ENCODE peak calls at places on chromosome 19, in five cellular contexts. Q is GM23248, T is hepatocyte, U is PC-9, X is HepG2. D is an unnamed sample.

GRCh38 chr19:7844405-7844804 is 14.4 kb downstream of the EVI5L start:
- DNase-seq in Q (no peak), T (no peak), U (no peak), X (no peak), D (no peak)

GRCh38 chr19:16889429-16889882 is 657 bp downstream of the F2RL3 start:
- DNase-seq in Q (no peak), T (no peak), U (no peak), X (no peak), D (no peak)

GRCh38 chr19:2477141-2477710 is 1.3 kb downstream of the GADD45B start:
- DNase-seq in Q (peak), T (peak), U (peak), X (no peak), D (no peak)

GRCh38 chr19:45405435-45406164 is 731 bp upstream of the PPP1R13L start:
- DNase-seq in Q (peak), T (peak), U (peak), X (peak), D (peak)

GRCh38 chr19:8481191-8481590 is 21.2 kb downstream of the PRAM1 start:
- DNase-seq in Q (no peak), T (no peak), U (no peak), X (no peak), D (no peak)

GRCh38 chr19:47253970-47254369 is 2.4 kb upstream of the CCDC9 start:
- DNase-seq in Q (no peak), T (no peak), U (no peak), X (no peak), D (no peak)

GRCh38 chr19:47699360-47699917 is 13.8 kb upstream of the EHD2 start:
- DNase-seq in Q (peak), T (peak), U (peak), X (peak), D (no peak)

GRCh38 chr19:40623403-40624239 is 22.5 kb downstream of the LTBP4 start:
- DNase-seq in Q (no peak), T (peak), U (no peak), X (peak), D (peak)

GRCh38 chr19:7965259-7965841 is 21.9 kb upstream of the TIMM44 start:
- DNase-seq in Q (no peak), T (no peak), U (no peak), X (no peak), D (no peak)

GRCh38 chr19:2294377-2295335 is 12.7 kb upstream of the PEAK3 start:
- DNase-seq in Q (peak), T (no peak), U (no peak), X (no peak), D (no peak)

GRCh38 chr19:58336216-58336615 is 9.4 kb downstream of the ZSCAN22 start:
- DNase-seq in Q (no peak), T (no peak), U (no peak), X (no peak), D (no peak)

GRCh38 chr19:8393192-8393870 is 3.2 kb downstream of the RAB11B start:
- DNase-seq in Q (no peak), T (no peak), U (no peak), X (no peak), D (no peak)

GRCh38 chr19:38554676-38555141 is 63.0 kb downstream of the MAP4K1 start:
- DNase-seq in Q (no peak), T (no peak), U (no peak), X (no peak), D (no peak)

GRCh38 chr19:44623080-44623479 is 9.7 kb downstream of the IGSF23 start:
- DNase-seq in Q (peak), T (peak), U (no peak), X (no peak), D (no peak)

GRCh38 chr19:2722541-2723344 is 1.6 kb upstream of the DIRAS1 start:
- DNase-seq in Q (peak), T (peak), U (peak), X (no peak), D (no peak)

GRCh38 chr19:54431255-54431838 is 16.1 kb downstream of the TTYH1 start:
- DNase-seq in Q (no peak), T (no peak), U (peak), X (no peak), D (peak)

GRCh38 chr19:16205205-16206045 is 7.7 kb downstream of the AP1M1 start:
- DNase-seq in Q (no peak), T (no peak), U (no peak), X (peak), D (no peak)

GRCh38 chr19:21891086-21891485 is 55.1 kb upstream of the ZNF43 start:
- DNase-seq in Q (no peak), T (no peak), U (no peak), X (no peak), D (no peak)

GRCh38 chr19:19997656-19998268 is 41.5 kb downstream of the ZNF682 start:
- DNase-seq in Q (peak), T (no peak), U (peak), X (no peak), D (no peak)

GRCh38 chr19:54209748-54210494 is 9.3 kb downstream of the RPS9 start:
- DNase-seq in Q (peak), T (peak), U (peak), X (peak), D (peak)

GRCh38 chr19:3743486-3743885 is 18.0 kb downstream of the APBA3 start:
- DNase-seq in Q (peak), T (no peak), U (no peak), X (no peak), D (no peak)

GRCh38 chr19:39987596-39987995 is 9.3 kb upstream of the ZNF546 start:
- DNase-seq in Q (no peak), T (no peak), U (no peak), X (no peak), D (no peak)

GRCh38 chr19:55086730-55087541 is 11.3 kb downstream of the EPS8L1 start:
- DNase-seq in Q (peak), T (peak), U (no peak), X (no peak), D (no peak)

GRCh38 chr19:11005521-11005920 is 44.7 kb downstream of the SMARCA4 start:
- DNase-seq in Q (no peak), T (no peak), U (no peak), X (no peak), D (no peak)

GRCh38 chr19:45955905-45956608 is 17.6 kb downstream of the NOVA2 start:
- DNase-seq in Q (no peak), T (no peak), U (peak), X (peak), D (peak)

GRCh38 chr19:685457-685931 is 9.3 kb downstream of the FSTL3 start:
- DNase-seq in Q (no peak), T (no peak), U (no peak), X (no peak), D (no peak)

GRCh38 chr19:2517881-2518601 is 42.1 kb downstream of the GADD45B start:
- DNase-seq in Q (no peak), T (peak), U (no peak), X (no peak), D (no peak)

GRCh38 chr19:48897181-48897580 is 1.4 kb downstream of the TULP2 start:
- DNase-seq in Q (no peak), T (no peak), U (no peak), X (no peak), D (no peak)

GRCh38 chr19:48896191-48896720 is 2.3 kb downstream of the TULP2 start:
- DNase-seq in Q (peak), T (peak), U (no peak), X (no peak), D (no peak)

GRCh38 chr19:48899781-48900476 is at the start of gene NUCB1:
- DNase-seq in Q (peak), T (peak), U (peak), X (peak), D (peak)

GRCh38 chr19:48890551-48890950 is 8.0 kb downstream of the TULP2 start:
- DNase-seq in Q (no peak), T (no peak), U (no peak), X (no peak), D (no peak)

GRCh38 chr19:48895226-48895625 is 3.3 kb downstream of the TULP2 start:
- DNase-seq in Q (no peak), T (no peak), U (no peak), X (no peak), D (no peak)
- TF ChIP-seq EZH2 in Q (no peak), T (no peak), U (no peak), X (no peak), D (no peak)

GRCh38 chr19:31354316-31354715 is 5.1 kb upstream of the TSHZ3 start:
- DNase-seq in Q (no peak), T (no peak), U (no peak), X (no peak), D (no peak)

GRCh38 chr19:31351212-31352193 is 2.3 kb upstream of the TSHZ3 start:
- DNase-seq in Q (peak), T (peak), U (no peak), X (no peak), D (no peak)

GRCh38 chr19:31352296-31352781 is 3.1 kb upstream of the TSHZ3 start:
- DNase-seq in Q (no peak), T (no peak), U (no peak), X (no peak), D (no peak)

GRCh38 chr19:31353826-31354225 is 4.6 kb upstream of the TSHZ3 start:
- DNase-seq in Q (no peak), T (no peak), U (no peak), X (no peak), D (no peak)

DNA sequence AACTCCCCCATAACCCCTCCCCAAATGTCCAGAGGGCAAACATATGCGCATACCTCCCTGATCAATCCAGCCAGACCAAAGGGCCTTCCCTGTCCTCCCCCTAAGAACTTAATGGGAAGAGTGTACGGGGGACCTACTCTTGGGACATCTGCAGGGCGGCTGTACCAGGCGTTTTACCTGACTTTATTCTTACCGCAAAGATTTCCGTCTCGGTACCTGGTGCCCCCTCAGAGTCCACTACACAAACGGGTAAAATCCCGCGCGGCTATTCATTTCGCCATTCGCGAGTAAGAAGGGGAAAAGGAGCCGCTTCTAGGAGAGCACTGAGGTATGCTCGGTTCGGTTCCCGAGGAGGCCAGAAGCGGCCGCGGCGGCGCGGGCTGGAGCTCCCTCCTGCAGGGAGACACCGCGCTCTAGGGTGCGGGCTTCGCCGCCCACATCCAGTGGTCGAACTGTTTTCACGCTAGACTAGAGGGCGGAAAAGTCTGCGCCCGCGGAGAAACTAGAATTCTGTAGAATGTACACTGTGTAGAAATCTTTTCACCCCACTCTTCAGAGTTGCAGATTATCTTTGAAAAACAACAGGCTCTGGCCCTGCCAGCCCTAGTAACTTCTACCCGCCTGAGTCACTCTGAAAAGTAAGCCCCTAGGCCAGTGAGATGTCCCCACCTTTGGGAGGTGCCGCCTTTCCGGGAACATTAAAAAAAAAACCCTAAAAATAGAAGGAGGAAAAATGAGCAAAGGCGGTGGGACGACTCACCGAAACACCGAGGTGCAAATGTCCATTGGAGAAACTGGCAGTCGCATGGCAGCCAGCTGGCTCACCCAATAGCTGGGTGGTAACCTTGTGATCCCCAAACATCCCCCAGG is 3.8 kb upstream of the TSHZ3 start:
- DNase-seq in Q (no peak), T (no peak), U (no peak), X (no peak), D (no peak)
- TF ChIP-seq EZH2 in Q (no peak), T (peak), U (no peak), X (no peak), D (no peak)

DNA sequence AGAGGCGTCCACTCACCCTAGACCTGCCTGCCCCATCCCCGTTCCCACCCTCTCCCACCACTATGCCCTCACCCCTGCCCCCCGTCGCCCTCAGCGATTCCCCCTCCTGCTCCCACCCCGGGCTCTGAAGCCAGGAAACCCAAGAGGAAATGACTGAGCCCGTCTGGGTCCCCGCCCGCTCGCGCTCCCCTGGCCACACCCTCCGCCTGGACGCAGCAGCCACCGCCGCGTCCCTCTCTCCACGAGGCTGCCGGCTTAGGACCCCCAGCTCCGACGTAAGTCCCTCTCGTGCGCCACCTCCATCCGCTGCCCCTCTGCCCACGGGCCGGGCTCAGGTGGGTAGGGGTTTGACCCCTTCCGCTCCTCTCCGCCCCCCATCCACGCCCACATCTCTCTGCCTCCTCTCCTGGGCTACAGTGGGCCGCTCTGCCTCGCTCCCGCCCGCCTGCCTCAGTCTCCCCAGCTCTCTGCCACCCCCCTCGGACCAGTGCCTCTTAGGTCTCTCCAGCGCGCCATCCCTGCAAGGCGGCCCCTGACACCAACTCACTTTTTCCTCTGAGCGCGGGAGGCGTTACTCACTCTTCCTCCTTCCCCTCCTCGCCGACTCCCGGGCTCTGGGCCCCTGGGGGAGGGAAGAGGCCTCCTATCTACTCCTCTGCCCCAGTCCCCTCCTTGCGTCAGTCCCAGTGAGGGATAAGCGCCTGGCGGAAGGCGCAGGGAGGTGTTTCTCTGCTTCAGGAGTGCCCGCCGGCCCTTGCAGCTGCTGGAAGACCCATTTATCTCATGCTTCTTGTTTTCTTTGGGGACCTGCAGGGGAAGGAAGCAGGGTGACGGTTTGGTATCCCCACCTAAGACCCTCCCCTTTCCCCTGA is at the start of gene FXYD5:
- DNase-seq in Q (peak), T (peak), U (peak), X (no peak), D (no peak)
- TF ChIP-seq EZH2 in Q (no peak), T (no peak), U (no peak), X (no peak), D (no peak)

DNA sequence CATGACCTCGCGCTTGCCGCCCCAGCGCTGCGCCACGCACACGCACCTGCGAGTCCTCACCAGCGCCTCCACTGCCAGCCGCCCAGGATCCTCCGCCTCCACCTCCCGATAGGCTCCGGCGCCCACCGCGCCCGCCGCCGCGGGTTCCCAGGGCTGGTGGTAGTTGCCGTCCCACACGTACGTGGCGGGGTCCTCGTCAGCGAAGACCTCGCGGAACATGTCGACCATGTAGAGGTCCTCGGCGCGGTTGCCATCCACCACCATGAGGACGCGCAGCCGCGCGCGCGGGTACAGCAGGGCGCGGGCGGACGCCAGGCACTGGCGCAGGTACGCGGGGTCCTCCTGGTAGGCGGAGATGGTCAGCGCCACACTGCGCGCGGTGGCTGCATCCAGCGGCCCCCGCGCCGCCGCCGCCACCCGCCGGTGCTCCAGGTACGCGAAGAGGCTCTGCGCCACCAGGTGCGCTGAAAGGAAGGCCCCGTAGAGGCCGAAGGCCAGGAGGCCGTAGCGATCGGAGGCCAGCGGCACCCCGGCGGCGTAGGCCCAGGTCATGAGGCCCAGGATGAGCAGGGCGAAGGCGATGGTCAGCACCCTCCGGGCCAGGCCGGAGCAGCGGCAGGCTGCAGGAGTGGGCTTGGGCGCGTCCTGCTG is 4.4 kb downstream of the HAS1 start:
- DNase-seq in Q (no peak), T (no peak), U (no peak), X (no peak), D (no peak)
- TF ChIP-seq EZH2 in Q (no peak), T (no peak), U (no peak), X (no peak), D (no peak)

GRCh38 chr19:42122691-42123607 is 9.3 kb downstream of the POU2F2 start:
- DNase-seq in Q (no peak), T (no peak), U (no peak), X (no peak), D (no peak)

GRCh38 chr19:42120276-42121010 is 11.8 kb downstream of the POU2F2 start:
- DNase-seq in Q (no peak), T (no peak), U (no peak), X (no peak), D (no peak)

GRCh38 chr19:42121666-42122069 is 10.6 kb downstream of the POU2F2 start:
- DNase-seq in Q (peak), T (no peak), U (peak), X (no peak), D (no peak)

GRCh38 chr19:42123765-42124164 is 8.5 kb downstream of the POU2F2 start:
- DNase-seq in Q (no peak), T (no peak), U (no peak), X (no peak), D (no peak)

DNA sequence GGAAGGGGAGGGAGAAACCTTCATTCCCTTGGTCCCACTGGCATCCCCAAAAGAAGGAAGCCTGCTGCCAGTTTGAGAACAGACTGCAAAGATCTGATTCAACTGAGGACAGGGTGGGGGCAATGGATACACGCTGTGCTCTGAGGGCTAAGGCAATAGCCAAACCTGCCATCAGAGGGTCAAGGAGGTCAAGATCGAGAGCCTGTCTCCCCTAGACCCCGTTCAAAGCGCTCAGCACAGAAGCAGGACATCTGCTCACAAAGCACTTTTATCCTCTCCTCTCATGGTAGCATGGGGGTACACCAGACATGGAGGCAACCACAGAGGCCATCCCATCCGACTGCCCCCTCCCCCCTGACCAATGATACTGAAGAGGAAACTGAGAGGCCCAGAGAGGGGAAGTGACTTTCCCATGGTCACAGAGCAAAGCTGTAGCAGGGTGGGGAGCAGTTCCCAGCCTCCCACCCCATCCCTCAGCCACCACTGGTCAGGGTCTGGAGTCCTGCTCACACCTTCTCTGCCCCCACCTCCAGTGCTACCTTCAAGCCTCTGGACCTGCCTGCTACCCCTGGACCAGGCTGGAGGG is 11.1 kb downstream of the POU2F2 start:
- DNase-seq in Q (no peak), T (no peak), U (no peak), X (no peak), D (no peak)
- TF ChIP-seq EZH2 in Q (no peak), T (no peak), U (no peak), X (no peak), D (no peak)

D was measured in HCT116.